ENCODE peak calls at places on chromosomes 3 and 15, in six cellular contexts. U is cardiac fibroblast, Q is thyroid gland, Y is breast epithelium, K is brain microvascular endothelial cell, T is PC-3. A is an unnamed sample.

GRCh38 chr15:31306036-31306425 is 20.6 kb upstream of the KLF13 start:
- DNase-seq in U (no peak), Q (peak; percentile 42), Y (no peak), K (no peak), T (no peak), A (no peak)

GRCh38 chr3:113064183-113064582 is 73.4 kb downstream of the GTPBP8 start:
- DNase-seq in U (no peak), Q (no peak), Y (no peak), K (no peak), T (no peak), A (no peak)

GRCh38 chr3:103089758-103090157 is 654.9 kb downstream of the ZPLD1 start:
- DNase-seq in U (no peak), Q (no peak), Y (no peak), K (no peak), T (no peak), A (no peak)

GRCh38 chr3:21294768-21295167 is 456.2 kb downstream of the ZNF385D start:
- DNase-seq in U (peak; percentile 64), Q (no peak), Y (no peak), K (no peak), T (peak; percentile 45), A (peak; percentile 87)

GRCh38 chr3:176796371-176796770 is 400.9 kb downstream of the TBL1XR1 start:
- DNase-seq in U (peak; percentile 10), Q (no peak), Y (no peak), K (no peak), T (peak; percentile 9), A (peak; percentile 34)

GRCh38 chr15:61087601-61088000 is 141.5 kb downstream of the RORA start:
- DNase-seq in U (no peak), Q (no peak), Y (no peak), K (no peak), T (no peak), A (no peak)

GRCh38 chr3:142000341-142000870 is 124.0 kb downstream of the ATP1B3 start:
- DNase-seq in U (no peak), Q (no peak), Y (no peak), K (no peak), T (no peak), A (no peak)

GRCh38 chr3:63967675-63968611 is 55.4 kb downstream of the PSMD6 start:
- DNase-seq in U (peak; percentile 53), Q (peak; percentile 84), Y (no peak), K (peak; percentile 51), T (no peak), A (peak; percentile 39)

GRCh38 chr3:195774917-195775316 is 36.8 kb downstream of the MUC4 start:
- DNase-seq in U (peak; percentile 54), Q (peak; percentile 73), Y (no peak), K (peak; percentile 37), T (peak; percentile 59), A (no peak)

GRCh38 chr3:10693457-10693856 is 122.6 kb upstream of the SLC6A11 start:
- DNase-seq in U (peak; percentile 15), Q (no peak), Y (no peak), K (no peak), T (peak; percentile 22), A (peak; percentile 8)

GRCh38 chr15:92662797-92663196 is 7.2 kb upstream of the FAM174B start:
- DNase-seq in U (no peak), Q (no peak), Y (no peak), K (no peak), T (peak; percentile 77), A (peak; percentile 47)

GRCh38 chr15:58261368-58261767 is 123.2 kb downstream of the AQP9 start:
- DNase-seq in U (no peak), Q (no peak), Y (no peak), K (no peak), T (no peak), A (no peak)

GRCh38 chr3:127915115-127915936 is at the start of gene KBTBD12:
- DNase-seq in U (no peak), Q (peak; percentile 24), Y (no peak), K (no peak), T (no peak), A (no peak)
- H3K4me3 ChIP-seq in U (peak within 1 kb of the TSS; percentile 26), Q (no peak within 1 kb of the TSS), Y (peak within 1 kb of the TSS; percentile 73), K (peak within 1 kb of the TSS; percentile 43), T (peak within 1 kb of the TSS; percentile 63), A (peak within 1 kb of the TSS; percentile 7)

GRCh38 chr15:84142888-84143337 is 92.7 kb upstream of the GOLGA6L4 start:
- DNase-seq in U (peak; percentile 87), Q (peak; percentile 78), Y (peak; percentile 70), K (peak; percentile 81), T (peak; percentile 89), A (peak; percentile 74)
- H3K4me3 ChIP-seq in U (no peak overlapping the region), Q (no peak overlapping the region), Y (no peak overlapping the region), K (no peak overlapping the region), T (peak overlapping the region; percentile 55), A (no peak overlapping the region)

GRCh38 chr15:80105193-80105984 is 45.9 kb downstream of the ZFAND6 start:
- DNase-seq in U (peak; percentile 66), Q (no peak), Y (no peak), K (no peak), T (peak; percentile 84), A (peak; percentile 95)
- H3K4me3 ChIP-seq in U (no peak overlapping the region), Q (no peak overlapping the region), Y (no peak overlapping the region), K (no peak overlapping the region), T (peak overlapping the region; percentile 45), A (no peak overlapping the region)

GRCh38 chr3:155745795-155746550 is 1.1 kb upstream of the PLCH1 start:
- DNase-seq in U (no peak), Q (peak; percentile 85), Y (no peak), K (no peak), T (peak; percentile 74), A (peak; percentile 44)
- H3K4me3 ChIP-seq in U (no peak overlapping the region), Q (no peak overlapping the region), Y (peak overlapping the region; percentile 71), K (no peak overlapping the region), T (peak overlapping the region; percentile 91), A (no peak overlapping the region)

GRCh38 chr3:188750625-188751024 is 421.1 kb upstream of the TPRG1 start:
- DNase-seq in U (no peak), Q (no peak), Y (no peak), K (no peak), T (no peak), A (no peak)

GRCh38 chr3:188756241-188756640 is 415.5 kb upstream of the TPRG1 start:
- DNase-seq in U (no peak), Q (no peak), Y (no peak), K (no peak), T (no peak), A (no peak)

GRCh38 chr3:188754286-188754685 is 417.5 kb upstream of the TPRG1 start:
- DNase-seq in U (no peak), Q (no peak), Y (no peak), K (no peak), T (no peak), A (no peak)

GRCh38 chr3:188749830-188750229 is 421.9 kb upstream of the TPRG1 start:
- DNase-seq in U (no peak), Q (no peak), Y (no peak), K (no peak), T (no peak), A (no peak)

GRCh38 chr3:188752850-188753249 is 418.9 kb upstream of the TPRG1 start:
- DNase-seq in U (no peak), Q (no peak), Y (no peak), K (no peak), T (no peak), A (no peak)
- H3K4me3 ChIP-seq in U (no peak overlapping the region), Q (no peak overlapping the region), Y (no peak overlapping the region), K (no peak overlapping the region), T (no peak overlapping the region), A (no peak overlapping the region)

GRCh38 chr3:187013080-187013838 is 82.9 kb downstream of the ST6GAL1 start:
- DNase-seq in U (peak; percentile 43), Q (no peak), Y (no peak), K (no peak), T (no peak), A (no peak)

GRCh38 chr3:187011915-187012314 is 81.6 kb downstream of the ST6GAL1 start:
- DNase-seq in U (no peak), Q (no peak), Y (no peak), K (no peak), T (no peak), A (no peak)

GRCh38 chr3:187014417-187014864 is 84.1 kb downstream of the ST6GAL1 start:
- DNase-seq in U (no peak), Q (no peak), Y (no peak), K (no peak), T (peak; percentile 66), A (no peak)

GRCh38 chr3:187015903-187016638 is 85.7 kb downstream of the ST6GAL1 start:
- DNase-seq in U (no peak), Q (no peak), Y (no peak), K (no peak), T (no peak), A (no peak)

GRCh38 chr3:187012609-187013051 is 82.3 kb downstream of the ST6GAL1 start:
- DNase-seq in U (peak; percentile 36), Q (peak; percentile 45), Y (no peak), K (no peak), T (no peak), A (no peak)
- H3K4me3 ChIP-seq in U (no peak overlapping the region), Q (no peak overlapping the region), Y (no peak overlapping the region), K (no peak overlapping the region), T (no peak overlapping the region), A (no peak overlapping the region)

A was measured in bronchial epithelial cell.